ENCODE peak calls at places on chromosomes 4 and X, in four cellular contexts. N is endodermal cell, K is NCI-H510A treated with DMSO at 0.1 percent for 48 hours, B is glutamatergic neuron. O is an unnamed sample.

GRCh38 chrX:9133426-9133825 is 99.5 kb upstream of the FAM9B start:
- DNase-seq in B (no peak), N (no peak), K (no peak), O (peak)

GRCh38 chrX:112841114-112841819 is 636 bp upstream of the AMOT start:
- DNase-seq in K (peak), N (peak), B (peak), O (peak)

GRCh38 chrX:80602017-80602765 is 181.9 kb downstream of the TENT5D start:
- DNase-seq in K (no peak), B (no peak), N (no peak), O (no peak)

GRCh38 chrX:49884290-49884862 is 5.1 kb downstream of the USP27X start:
- DNase-seq in K (peak), B (peak), N (peak), O (peak)

GRCh38 chr4:127776620-127777019 is 5.5 kb upstream of the HSPA4L start:
- DNase-seq in N (no peak), B (no peak), K (no peak), O (peak)

GRCh38 chr4:15234585-15235126 is 193.2 kb upstream of the C1QTNF7 start:
- DNase-seq in K (no peak), B (no peak), N (no peak), O (peak)

GRCh38 chrX:66638591-66639500 is at the start of gene EDA2R:
- DNase-seq in B (peak), K (no peak), N (peak), O (peak)

GRCh38 chr4:2489841-2490552 is 21.1 kb downstream of the RNF4 start:
- DNase-seq in N (no peak), K (no peak), B (no peak), O (peak)

GRCh38 chr4:152223600-152223999 is 312.3 kb downstream of the FBXW7 start:
- DNase-seq in K (no peak), B (no peak), N (no peak), O (no peak)

GRCh38 chr4:70511365-70511764 is 7.0 kb upstream of the AMTN start:
- DNase-seq in K (no peak), B (no peak), N (no peak), O (peak)

GRCh38 chrX:5898463-5898862 is 330.2 kb downstream of the NLGN4X start:
- DNase-seq in K (no peak), B (no peak), N (no peak), O (no peak)

GRCh38 chrX:130173190-130173895 is 1.6 kb downstream of the RAB33A start:
- DNase-seq in N (no peak), B (no peak), K (no peak), O (no peak)

GRCh38 chrX:38172596-38172995 is 48.1 kb downstream of the SRPX start:
- DNase-seq in K (no peak), B (peak), N (no peak), O (peak)

GRCh38 chr4:150619032-150619431 is 37.1 kb downstream of the MAB21L2 start:
- DNase-seq in N (no peak), B (no peak), K (no peak), O (no peak)

GRCh38 chrX:12988797-12989196 is 13.9 kb downstream of the TMSB4X start:
- DNase-seq in K (peak), N (no peak), B (no peak), O (peak)

GRCh38 chr4:163331629-163332360 is 601 bp downstream of the NPY1R start:
- DNase-seq in B (peak), K (no peak), N (peak), O (no peak)

GRCh38 chrX:41982966-41983365 is 59.6 kb upstream of the CASK start:
- DNase-seq in K (no peak), N (no peak), B (no peak), O (no peak)

GRCh38 chrX:25178555-25178954 is 162.8 kb upstream of the ARX start:
- DNase-seq in B (no peak), N (no peak), K (no peak), O (no peak)

O was measured in bronchial epithelial cell.